ENCODE peak calls at places on chromosomes 11 and 22, in ten cellular contexts. One of them, this sample, is unnamed. For H3K36me3, the result is how much of the 10 kb centered on the place peaks cover.

GRCh38 chr11:115193931-115194797 is 310.1 kb downstream of the CADM1 start:
- DNase-seq in fibroblast of lung: no peak
- DNase-seq in body of pancreas: no peak
- DNase-seq in HCT116: no peak
- DNase-seq in transverse colon: no peak
- DNase-seq in ascending aorta: no peak
- DNase-seq in IMR-90: no peak
- DNase-seq in GM12878: peak
- DNase-seq in colonic mucosa: no peak
- DNase-seq in stomach: no peak
- DNase-seq in this sample: no peak

GRCh38 chr11:11461473-11461872 is 108.4 kb upstream of the CSNK2A3 start:
- DNase-seq in GM12878: no peak
- DNase-seq in colonic mucosa: no peak
- DNase-seq in body of pancreas: no peak
- DNase-seq in transverse colon: no peak
- DNase-seq in stomach: no peak
- DNase-seq in IMR-90: no peak
- DNase-seq in fibroblast of lung: no peak
- DNase-seq in ascending aorta: no peak
- DNase-seq in HCT116: no peak
- DNase-seq in this sample: no peak

GRCh38 chr11:88122956-88123355 is 52.3 kb downstream of the RAB38 start:
- DNase-seq in HCT116: no peak
- DNase-seq in ascending aorta: no peak
- DNase-seq in IMR-90: no peak
- DNase-seq in body of pancreas: no peak
- DNase-seq in stomach: no peak
- DNase-seq in GM12878: no peak
- DNase-seq in transverse colon: no peak
- DNase-seq in fibroblast of lung: no peak
- DNase-seq in colonic mucosa: no peak
- DNase-seq in this sample: no peak

GRCh38 chr11:69100454-69101099 is 51.8 kb downstream of the TPCN2 start:
- DNase-seq in IMR-90: no peak
- DNase-seq in stomach: no peak
- DNase-seq in transverse colon: no peak
- DNase-seq in HCT116: no peak
- DNase-seq in GM12878: no peak
- DNase-seq in body of pancreas: no peak
- DNase-seq in ascending aorta: no peak
- DNase-seq in fibroblast of lung: no peak
- DNase-seq in colonic mucosa: no peak
- DNase-seq in this sample: no peak

GRCh38 chr11:76329084-76329648 is 51.8 kb downstream of the THAP12 start:
- DNase-seq in colonic mucosa: no peak
- DNase-seq in GM12878: no peak
- DNase-seq in IMR-90: peak
- DNase-seq in HCT116: peak
- DNase-seq in body of pancreas: no peak
- DNase-seq in ascending aorta: peak
- DNase-seq in stomach: no peak
- DNase-seq in transverse colon: no peak
- DNase-seq in fibroblast of lung: peak
- DNase-seq in this sample: peak

GRCh38 chr11:105179542-105180278 is 40.1 kb upstream of the CARD18 start:
- DNase-seq in transverse colon: no peak
- DNase-seq in stomach: no peak
- DNase-seq in GM12878: no peak
- DNase-seq in ascending aorta: no peak
- DNase-seq in body of pancreas: peak
- DNase-seq in fibroblast of lung: peak
- DNase-seq in colonic mucosa: no peak
- DNase-seq in IMR-90: no peak
- DNase-seq in HCT116: no peak
- DNase-seq in this sample: no peak

GRCh38 chr11:86182976-86183584 is 61.5 kb upstream of the EED start:
- DNase-seq in HCT116: no peak
- DNase-seq in transverse colon: peak
- DNase-seq in GM12878: peak
- DNase-seq in body of pancreas: no peak
- DNase-seq in IMR-90: peak
- DNase-seq in stomach: peak
- DNase-seq in colonic mucosa: peak
- DNase-seq in fibroblast of lung: no peak
- DNase-seq in ascending aorta: no peak
- DNase-seq in this sample: no peak

GRCh38 chr11:12198261-12198925 is 88.0 kb downstream of the MICAL2 start:
- DNase-seq in HCT116: no peak
- DNase-seq in colonic mucosa: no peak
- DNase-seq in IMR-90: no peak
- DNase-seq in GM12878: no peak
- DNase-seq in transverse colon: no peak
- DNase-seq in fibroblast of lung: no peak
- DNase-seq in ascending aorta: peak
- DNase-seq in stomach: peak
- DNase-seq in body of pancreas: peak
- DNase-seq in this sample: no peak

GRCh38 chr11:36492724-36493304 is 17.3 kb downstream of the TRAF6 start:
- DNase-seq in transverse colon: no peak
- DNase-seq in HCT116: peak
- DNase-seq in ascending aorta: no peak
- DNase-seq in colonic mucosa: peak
- DNase-seq in stomach: no peak
- DNase-seq in fibroblast of lung: peak
- DNase-seq in body of pancreas: no peak
- DNase-seq in GM12878: no peak
- DNase-seq in IMR-90: peak
- DNase-seq in this sample: no peak

GRCh38 chr11:1749020-1749758 is 1.2 kb downstream of the IFITM10 start:
- DNase-seq in stomach: no peak
- DNase-seq in body of pancreas: no peak
- DNase-seq in GM12878: no peak
- DNase-seq in HCT116: no peak
- DNase-seq in IMR-90: no peak
- DNase-seq in transverse colon: peak
- DNase-seq in ascending aorta: peak
- DNase-seq in fibroblast of lung: no peak
- DNase-seq in colonic mucosa: no peak
- DNase-seq in this sample: no peak

DNA sequence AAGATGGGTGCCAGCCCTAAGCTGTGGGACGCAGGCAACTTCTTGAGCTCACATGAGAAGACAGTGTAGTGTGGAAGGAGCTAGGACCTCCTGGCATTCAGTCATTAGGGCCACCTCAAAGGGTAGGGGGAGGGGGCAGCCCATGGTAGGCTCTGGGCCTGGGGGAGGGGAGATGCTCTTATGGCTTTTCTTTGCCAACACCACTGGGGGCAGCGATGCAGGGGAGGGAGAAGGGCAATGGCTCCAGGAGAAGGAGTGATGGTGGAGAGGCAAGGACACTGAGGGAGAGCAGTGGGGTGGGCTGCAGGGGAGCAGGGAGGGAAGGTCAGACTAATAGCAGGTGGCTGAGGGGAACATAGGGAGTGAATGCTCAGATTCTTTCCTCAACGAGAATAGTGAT is 63.3 kb upstream of the SUSD2 start:
- DNase-seq in stomach: no peak
- DNase-seq in IMR-90: no peak
- DNase-seq in HCT116: no peak
- DNase-seq in colonic mucosa: no peak
- DNase-seq in ascending aorta: no peak
- DNase-seq in body of pancreas: no peak
- DNase-seq in fibroblast of lung: no peak
- DNase-seq in GM12878: no peak
- DNase-seq in transverse colon: no peak
- DNase-seq in this sample: no peak
- H3K36me3 ChIP-seq in stomach: half or more
- H3K36me3 ChIP-seq in IMR-90: under half
- H3K36me3 ChIP-seq in HCT116: under half
- H3K36me3 ChIP-seq in colonic mucosa: under half
- H3K36me3 ChIP-seq in ascending aorta: under half
- H3K36me3 ChIP-seq in body of pancreas: under half
- H3K36me3 ChIP-seq in fibroblast of lung: under half
- H3K36me3 ChIP-seq in GM12878: under half
- H3K36me3 ChIP-seq in transverse colon: under half
- H3K36me3 ChIP-seq in this sample: under half

GRCh38 chr22:28802595-28803087 is 2.3 kb upstream of the XBP1 start:
- DNase-seq in GM12878: no peak
- DNase-seq in ascending aorta: no peak
- DNase-seq in body of pancreas: no peak
- DNase-seq in stomach: no peak
- DNase-seq in IMR-90: no peak
- DNase-seq in colonic mucosa: no peak
- DNase-seq in HCT116: no peak
- DNase-seq in transverse colon: no peak
- DNase-seq in fibroblast of lung: no peak
- DNase-seq in this sample: no peak
- TF ChIP-seq CTCF in GM12878: no peak
- TF ChIP-seq CTCF in ascending aorta: no peak
- TF ChIP-seq CTCF in body of pancreas: peak
- TF ChIP-seq CTCF in stomach: no peak
- TF ChIP-seq CTCF in IMR-90: no peak
- TF ChIP-seq CTCF in colonic mucosa: peak
- TF ChIP-seq CTCF in HCT116: no peak
- TF ChIP-seq CTCF in transverse colon: peak
- TF ChIP-seq CTCF in fibroblast of lung: no peak
- TF ChIP-seq CTCF in this sample: no peak

DNA sequence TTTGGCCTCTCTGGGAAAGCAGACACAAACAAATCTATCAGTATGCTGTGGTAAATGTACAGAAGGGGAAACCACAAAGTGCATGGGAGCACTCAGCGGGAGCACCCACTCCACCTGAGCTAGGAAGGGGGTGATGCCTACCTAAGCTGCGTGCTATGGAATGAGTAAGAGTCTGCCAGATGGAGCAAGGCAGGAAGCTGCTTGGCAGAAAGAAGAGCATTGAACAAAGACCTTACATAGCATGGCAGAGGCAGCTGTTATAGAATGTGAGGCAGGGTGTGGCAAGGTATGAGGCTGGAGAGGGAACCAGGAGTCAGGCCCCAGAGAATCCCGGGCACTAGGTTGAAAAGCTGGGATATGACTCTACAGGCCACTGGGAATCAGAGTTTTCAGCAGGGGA is 13.8 kb upstream of the MTFP1 start:
- DNase-seq in transverse colon: no peak
- DNase-seq in GM12878: no peak
- DNase-seq in stomach: no peak
- DNase-seq in fibroblast of lung: no peak
- DNase-seq in colonic mucosa: no peak
- DNase-seq in ascending aorta: no peak
- DNase-seq in body of pancreas: no peak
- DNase-seq in IMR-90: no peak
- DNase-seq in HCT116: no peak
- DNase-seq in this sample: no peak
- H3K36me3 ChIP-seq in transverse colon: under half
- H3K36me3 ChIP-seq in GM12878: under half
- H3K36me3 ChIP-seq in stomach: half or more
- H3K36me3 ChIP-seq in fibroblast of lung: under half
- H3K36me3 ChIP-seq in colonic mucosa: under half
- H3K36me3 ChIP-seq in ascending aorta: under half
- H3K36me3 ChIP-seq in body of pancreas: under half
- H3K36me3 ChIP-seq in IMR-90: half or more
- H3K36me3 ChIP-seq in HCT116: half or more
- H3K36me3 ChIP-seq in this sample: under half

DNA sequence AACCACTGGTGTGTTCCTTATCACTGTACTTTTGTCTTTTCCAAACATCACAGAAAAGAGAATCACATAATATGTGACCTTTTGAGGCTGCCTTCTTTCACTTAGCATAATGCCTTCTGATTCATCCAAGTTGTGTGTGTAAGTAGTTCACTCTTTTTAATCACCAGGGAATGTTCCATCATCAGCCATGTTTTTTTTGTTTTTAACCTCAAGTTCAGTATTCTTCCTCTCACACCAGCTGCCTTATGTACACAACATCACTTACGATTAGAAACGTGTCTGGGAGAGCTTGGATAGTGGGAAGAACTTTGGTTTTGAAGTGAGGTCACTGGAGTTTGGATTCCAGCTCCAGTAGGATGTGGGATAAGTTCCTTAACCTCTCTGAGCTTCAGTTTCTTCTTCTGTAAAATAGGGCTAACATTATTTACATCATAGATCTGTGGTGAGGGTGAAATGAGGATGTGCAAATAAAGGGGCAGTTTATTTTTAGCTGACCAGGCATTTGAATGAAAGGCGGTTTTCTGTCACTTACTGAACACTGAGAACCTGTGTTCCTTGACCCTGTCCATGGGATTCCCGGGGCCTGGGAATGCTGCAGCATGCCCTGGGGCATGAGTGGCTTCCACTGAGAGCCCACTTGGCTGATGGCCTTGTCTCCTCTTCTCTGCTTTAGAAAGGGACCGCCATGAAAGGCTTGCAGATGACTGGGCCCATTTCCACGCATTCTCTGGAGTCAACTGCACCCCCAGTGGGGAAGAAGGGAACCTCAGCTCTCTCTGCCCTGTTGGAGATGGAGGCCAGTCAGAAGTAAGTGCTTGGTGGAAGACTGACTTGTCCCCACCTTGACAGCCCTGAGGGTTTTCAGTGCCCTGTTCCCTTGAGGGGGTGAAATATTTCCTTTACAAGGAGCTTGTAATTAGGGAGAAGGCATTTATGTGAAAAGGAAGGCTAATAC is 92.6 kb downstream of the DEPDC5 start:
- DNase-seq in transverse colon: no peak
- DNase-seq in GM12878: no peak
- DNase-seq in IMR-90: peak
- DNase-seq in fibroblast of lung: peak
- DNase-seq in HCT116: no peak
- DNase-seq in stomach: no peak
- DNase-seq in body of pancreas: no peak
- DNase-seq in ascending aorta: no peak
- DNase-seq in colonic mucosa: no peak
- DNase-seq in this sample: no peak
- TF ChIP-seq CTCF in transverse colon: peak
- TF ChIP-seq CTCF in GM12878: peak
- TF ChIP-seq CTCF in IMR-90: peak
- TF ChIP-seq CTCF in fibroblast of lung: peak
- TF ChIP-seq CTCF in HCT116: no peak
- TF ChIP-seq CTCF in stomach: no peak
- TF ChIP-seq CTCF in body of pancreas: no peak
- TF ChIP-seq CTCF in ascending aorta: no peak
- TF ChIP-seq CTCF in colonic mucosa: no peak
- TF ChIP-seq CTCF in this sample: peak

DNA sequence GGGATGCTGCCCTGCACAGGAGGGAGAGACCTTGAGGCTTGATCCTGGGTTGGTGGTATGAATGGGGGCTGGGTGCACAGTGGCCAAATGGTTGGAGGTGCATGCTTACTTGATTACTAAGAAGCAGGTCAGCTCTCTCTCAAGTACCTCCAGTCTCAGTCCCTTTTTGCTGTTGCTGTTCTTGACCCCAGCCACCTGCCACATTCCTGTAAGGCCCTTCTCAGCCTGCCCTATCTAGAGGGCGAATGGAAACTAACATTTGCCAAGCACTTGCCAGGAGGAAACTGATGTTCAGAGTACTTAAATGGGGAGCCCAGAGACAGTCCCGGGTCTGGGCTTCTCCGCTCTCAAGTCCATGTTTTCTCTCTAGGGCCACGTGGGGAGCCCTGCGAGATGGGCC is 39.9 kb downstream of the CABIN1 start:
- DNase-seq in IMR-90: no peak
- DNase-seq in colonic mucosa: no peak
- DNase-seq in HCT116: no peak
- DNase-seq in stomach: no peak
- DNase-seq in GM12878: no peak
- DNase-seq in ascending aorta: no peak
- DNase-seq in transverse colon: no peak
- DNase-seq in fibroblast of lung: no peak
- DNase-seq in body of pancreas: no peak
- DNase-seq in this sample: no peak
- H3K36me3 ChIP-seq in IMR-90: under half
- H3K36me3 ChIP-seq in colonic mucosa: under half
- H3K36me3 ChIP-seq in HCT116: under half
- H3K36me3 ChIP-seq in stomach: half or more
- H3K36me3 ChIP-seq in GM12878: under half
- H3K36me3 ChIP-seq in ascending aorta: half or more
- H3K36me3 ChIP-seq in transverse colon: under half
- H3K36me3 ChIP-seq in fibroblast of lung: under half
- H3K36me3 ChIP-seq in body of pancreas: under half
- H3K36me3 ChIP-seq in this sample: under half